ENCODE peak calls at places on chromosomes 4 and X, in six cellular contexts. One of them, this sample, is unnamed.

GRCh38 chr4:76704133-76704881 is 193.6 kb downstream of the SOWAHB start:
- DNase-seq in left lung: no peak
- DNase-seq in choroid plexus epithelial cell: peak; percentile 58
- DNase-seq in BE2C: no peak
- DNase-seq in colonic mucosa: peak; percentile 78
- DNase-seq in A549: no peak
- DNase-seq in this sample: no peak

GRCh38 chr4:16337936-16338335 is 111.7 kb upstream of the TAPT1 start:
- DNase-seq in choroid plexus epithelial cell: peak; percentile 5
- DNase-seq in A549: no peak
- DNase-seq in BE2C: no peak
- DNase-seq in colonic mucosa: no peak
- DNase-seq in left lung: no peak
- DNase-seq in this sample: no peak

GRCh38 chr4:137106287-137106686 is 426.0 kb downstream of the PCDH18 start:
- DNase-seq in A549: no peak
- DNase-seq in BE2C: no peak
- DNase-seq in choroid plexus epithelial cell: no peak
- DNase-seq in left lung: no peak
- DNase-seq in colonic mucosa: no peak
- DNase-seq in this sample: no peak

GRCh38 chrX:39736219-39737211 is 361.2 kb downstream of the BCOR start:
- DNase-seq in colonic mucosa: no peak
- DNase-seq in A549: peak; percentile 33
- DNase-seq in BE2C: peak; percentile 68
- DNase-seq in choroid plexus epithelial cell: peak; percentile 54
- DNase-seq in left lung: peak; percentile 83
- DNase-seq in this sample: no peak

GRCh38 chr4:113278324-113278934 is 229.0 kb downstream of the ANK2 start:
- DNase-seq in BE2C: peak; percentile 80
- DNase-seq in choroid plexus epithelial cell: peak; percentile 90
- DNase-seq in A549: peak; percentile 50
- DNase-seq in colonic mucosa: peak; percentile 64
- DNase-seq in left lung: no peak
- DNase-seq in this sample: no peak

GRCh38 chr4:75834095-75834771 is 68.0 kb downstream of the PPEF2 start:
- DNase-seq in left lung: no peak
- DNase-seq in BE2C: no peak
- DNase-seq in A549: no peak
- DNase-seq in choroid plexus epithelial cell: no peak
- DNase-seq in colonic mucosa: no peak
- DNase-seq in this sample: no peak

GRCh38 chrX:1902901-1903379 is 288.1 kb downstream of the ASMT start:
- DNase-seq in colonic mucosa: no peak
- DNase-seq in A549: peak; percentile 35
- DNase-seq in choroid plexus epithelial cell: no peak
- DNase-seq in left lung: no peak
- DNase-seq in BE2C: no peak
- DNase-seq in this sample: no peak

GRCh38 chrX:103550415-103551051 is 31.2 kb upstream of the RAB40A start:
- DNase-seq in A549: no peak
- DNase-seq in choroid plexus epithelial cell: no peak
- DNase-seq in left lung: no peak
- DNase-seq in BE2C: no peak
- DNase-seq in colonic mucosa: no peak
- DNase-seq in this sample: no peak

GRCh38 chr4:121950212-121950679 is 1.6 kb downstream of the TRPC3 start:
- DNase-seq in A549: peak; percentile 54
- DNase-seq in colonic mucosa: peak; percentile 87
- DNase-seq in BE2C: peak; percentile 84
- DNase-seq in left lung: peak; percentile 92
- DNase-seq in choroid plexus epithelial cell: peak; percentile 70
- DNase-seq in this sample: peak; percentile 90

GRCh38 chr4:142567620-142568451 is 278.3 kb downstream of the INPP4B start:
- DNase-seq in colonic mucosa: peak; percentile 63
- DNase-seq in BE2C: no peak
- DNase-seq in A549: no peak
- DNase-seq in choroid plexus epithelial cell: peak; percentile 28
- DNase-seq in left lung: no peak
- DNase-seq in this sample: no peak

GRCh38 chrX:30863969-30864368 is 25.1 kb downstream of the TAB3 start:
- DNase-seq in BE2C: no peak
- DNase-seq in choroid plexus epithelial cell: no peak
- DNase-seq in colonic mucosa: no peak
- DNase-seq in left lung: no peak
- DNase-seq in A549: no peak
- DNase-seq in this sample: no peak

GRCh38 chr4:56871357-56871993 is 36.2 kb upstream of the REST start:
- DNase-seq in BE2C: peak; percentile 24
- DNase-seq in left lung: no peak
- DNase-seq in A549: no peak
- DNase-seq in colonic mucosa: no peak
- DNase-seq in choroid plexus epithelial cell: peak; percentile 14
- DNase-seq in this sample: no peak

GRCh38 chrX:39854772-39855747 is 242.7 kb downstream of the BCOR start:
- DNase-seq in BE2C: no peak
- DNase-seq in left lung: no peak
- DNase-seq in colonic mucosa: no peak
- DNase-seq in choroid plexus epithelial cell: no peak
- DNase-seq in A549: no peak
- DNase-seq in this sample: no peak

GRCh38 chr4:184826315-184827266 is 823 bp upstream of the ACSL1 start:
- DNase-seq in left lung: peak; percentile 89
- DNase-seq in A549: no peak
- DNase-seq in BE2C: no peak
- DNase-seq in colonic mucosa: peak; percentile 44
- DNase-seq in choroid plexus epithelial cell: no peak
- DNase-seq in this sample: no peak

DNA sequence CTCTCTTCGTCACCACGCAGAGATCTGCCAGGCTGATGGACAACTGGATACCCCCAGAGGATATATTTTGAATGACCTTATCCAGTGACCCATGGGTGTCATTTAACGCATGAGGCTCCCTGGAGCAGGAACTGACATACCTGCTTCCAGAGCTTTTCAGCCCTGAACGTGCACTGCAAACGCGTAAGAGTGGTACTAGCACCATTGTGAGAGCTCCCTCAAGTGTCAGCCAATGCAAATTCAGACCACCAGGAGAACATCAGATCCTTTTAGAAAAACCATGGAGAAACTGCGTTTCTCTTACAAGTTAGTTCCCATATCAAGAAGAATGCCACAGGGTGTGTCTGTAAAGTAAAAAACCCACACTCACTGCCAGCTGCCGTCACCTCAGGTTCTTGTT is 7.3 kb downstream of the TREX2 start:
- DNase-seq in BE2C: no peak
- DNase-seq in left lung: no peak
- DNase-seq in choroid plexus epithelial cell: peak; percentile 61
- DNase-seq in A549: no peak
- DNase-seq in colonic mucosa: no peak
- DNase-seq in this sample: no peak
- TF ChIP-seq CTCF in BE2C: peak; percentile 55
- TF ChIP-seq CTCF in left lung: no peak
- TF ChIP-seq CTCF in choroid plexus epithelial cell: peak; percentile 64
- TF ChIP-seq CTCF in A549: peak; percentile 27
- TF ChIP-seq CTCF in colonic mucosa: no peak
- TF ChIP-seq CTCF in this sample: peak; percentile 47

DNA sequence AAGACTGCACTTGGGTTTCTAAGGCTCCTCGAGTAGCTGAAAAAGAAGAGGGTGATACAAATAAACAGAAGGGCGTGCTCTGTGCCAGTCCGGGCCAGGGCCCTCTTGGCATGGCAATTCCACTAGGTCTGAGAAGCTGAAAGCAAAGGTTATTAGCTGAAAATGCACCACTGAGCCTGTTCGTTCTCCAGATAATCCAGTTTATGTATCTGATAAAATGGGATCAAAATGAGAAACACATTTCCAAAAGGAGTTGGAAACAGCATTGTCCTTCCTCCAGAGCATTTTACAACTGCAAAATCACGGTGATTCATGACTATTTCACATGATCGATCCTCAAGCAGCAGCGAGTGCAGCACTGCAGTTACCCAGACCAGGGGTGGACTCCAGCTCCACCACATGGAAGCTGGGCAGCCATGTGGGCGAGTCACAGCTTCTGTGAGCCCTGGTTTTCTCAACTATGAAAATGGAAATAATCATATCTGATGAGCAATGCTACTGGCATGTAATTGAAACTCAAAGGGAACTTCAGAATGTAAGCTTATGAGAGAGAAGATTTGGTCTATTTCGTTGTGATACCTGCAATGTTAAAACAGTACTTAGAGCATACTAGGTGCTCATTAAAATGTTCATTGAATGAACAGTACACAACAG is 78.7 kb upstream of the MSX1 start:
- DNase-seq in BE2C: peak; percentile 31
- DNase-seq in left lung: no peak
- DNase-seq in choroid plexus epithelial cell: peak; percentile 79
- DNase-seq in A549: no peak
- DNase-seq in colonic mucosa: no peak
- DNase-seq in this sample: no peak
- TF ChIP-seq CTCF in BE2C: no peak
- TF ChIP-seq CTCF in left lung: no peak
- TF ChIP-seq CTCF in choroid plexus epithelial cell: peak; percentile 39
- TF ChIP-seq CTCF in A549: no peak
- TF ChIP-seq CTCF in colonic mucosa: no peak
- TF ChIP-seq CTCF in this sample: no peak

GRCh38 chr4:52585379-52585778 is 73.7 kb downstream of the USP46 start:
- DNase-seq in left lung: no peak
- DNase-seq in A549: no peak
- DNase-seq in BE2C: no peak
- DNase-seq in choroid plexus epithelial cell: no peak
- DNase-seq in colonic mucosa: no peak
- DNase-seq in this sample: no peak

GRCh38 chr4:52588771-52589591 is 70.1 kb downstream of the USP46 start:
- DNase-seq in choroid plexus epithelial cell: peak; percentile 96
- DNase-seq in BE2C: no peak
- DNase-seq in A549: no peak
- DNase-seq in colonic mucosa: no peak
- DNase-seq in left lung: no peak
- DNase-seq in this sample: no peak

GRCh38 chr4:52586069-52586468 is 73.0 kb downstream of the USP46 start:
- DNase-seq in A549: no peak
- DNase-seq in colonic mucosa: no peak
- DNase-seq in BE2C: no peak
- DNase-seq in choroid plexus epithelial cell: no peak
- DNase-seq in left lung: no peak
- DNase-seq in this sample: no peak

GRCh38 chr4:52592287-52592686 is 66.8 kb downstream of the USP46 start:
- DNase-seq in choroid plexus epithelial cell: no peak
- DNase-seq in BE2C: no peak
- DNase-seq in left lung: no peak
- DNase-seq in A549: no peak
- DNase-seq in colonic mucosa: no peak
- DNase-seq in this sample: no peak

GRCh38 chr4:52588097-52588496 is 71.0 kb downstream of the USP46 start:
- DNase-seq in choroid plexus epithelial cell: peak; percentile 41
- DNase-seq in colonic mucosa: no peak
- DNase-seq in BE2C: peak; percentile 53
- DNase-seq in left lung: no peak
- DNase-seq in A549: no peak
- DNase-seq in this sample: no peak
- TF ChIP-seq CTCF in choroid plexus epithelial cell: peak; percentile 61
- TF ChIP-seq CTCF in colonic mucosa: no peak
- TF ChIP-seq CTCF in BE2C: peak; percentile 73
- TF ChIP-seq CTCF in left lung: peak; percentile 32
- TF ChIP-seq CTCF in A549: peak; percentile 31
- TF ChIP-seq CTCF in this sample: peak; percentile 67

DNA sequence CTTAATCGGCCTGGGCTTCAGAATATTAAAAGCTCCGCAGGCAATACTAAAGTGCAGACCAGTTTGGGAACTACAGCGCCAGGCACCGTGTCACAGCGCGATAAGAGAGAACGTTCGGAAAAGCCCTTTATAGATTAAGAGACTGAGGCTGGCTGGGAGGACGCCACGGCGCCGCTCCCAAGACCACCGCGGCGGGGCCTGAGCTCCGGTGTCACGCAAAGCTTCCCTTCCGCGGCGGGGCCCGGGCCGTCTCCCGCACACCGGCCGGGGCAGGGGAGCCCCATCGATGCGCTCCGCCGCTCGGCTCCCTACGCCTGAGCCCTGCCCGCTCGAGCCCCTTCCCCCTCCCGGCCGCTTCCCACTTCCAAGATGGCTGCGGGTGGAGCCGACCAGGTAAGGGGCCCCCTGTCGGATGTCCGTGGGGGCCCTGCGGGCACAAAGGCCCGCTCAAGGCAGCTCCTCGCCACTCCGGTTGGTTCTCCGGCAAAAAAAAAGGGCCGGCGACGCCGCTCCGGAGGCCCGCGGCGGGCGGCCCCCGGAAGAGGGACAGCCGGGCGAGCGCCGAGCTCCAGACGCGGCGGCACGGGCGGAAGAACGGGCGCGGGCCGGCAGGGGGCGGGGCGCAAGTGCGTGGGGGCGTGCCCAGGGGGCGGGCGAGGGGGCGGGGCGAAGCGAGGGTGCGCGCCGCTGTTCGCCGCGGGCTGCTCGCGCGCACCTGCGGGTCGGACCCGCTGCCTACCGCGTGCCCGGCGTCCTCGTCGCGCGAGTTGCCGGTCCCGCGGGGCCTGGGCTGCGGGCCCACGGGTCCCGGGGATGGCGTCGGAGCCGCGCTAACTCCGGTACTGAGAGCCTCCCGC is at the start of gene TBC1D14:
- DNase-seq in BE2C: peak; percentile 90
- DNase-seq in left lung: peak; percentile 97
- DNase-seq in choroid plexus epithelial cell: peak; percentile 88
- DNase-seq in colonic mucosa: peak; percentile 86
- DNase-seq in A549: peak; percentile 73
- DNase-seq in this sample: peak; percentile 91
- TF ChIP-seq CTCF in BE2C: peak; percentile 11
- TF ChIP-seq CTCF in left lung: no peak
- TF ChIP-seq CTCF in choroid plexus epithelial cell: no peak
- TF ChIP-seq CTCF in colonic mucosa: no peak
- TF ChIP-seq CTCF in A549: no peak
- TF ChIP-seq CTCF in this sample: peak; percentile 48

GRCh38 chr4:10593130-10593529 is 91.4 kb downstream of the CLNK start:
- DNase-seq in BE2C: no peak
- DNase-seq in choroid plexus epithelial cell: peak; percentile 7
- DNase-seq in A549: no peak
- DNase-seq in colonic mucosa: no peak
- DNase-seq in left lung: no peak
- DNase-seq in this sample: no peak
- TF ChIP-seq CTCF in BE2C: no peak
- TF ChIP-seq CTCF in choroid plexus epithelial cell: peak; percentile 24
- TF ChIP-seq CTCF in A549: no peak
- TF ChIP-seq CTCF in colonic mucosa: no peak
- TF ChIP-seq CTCF in left lung: no peak
- TF ChIP-seq CTCF in this sample: no peak

DNA sequence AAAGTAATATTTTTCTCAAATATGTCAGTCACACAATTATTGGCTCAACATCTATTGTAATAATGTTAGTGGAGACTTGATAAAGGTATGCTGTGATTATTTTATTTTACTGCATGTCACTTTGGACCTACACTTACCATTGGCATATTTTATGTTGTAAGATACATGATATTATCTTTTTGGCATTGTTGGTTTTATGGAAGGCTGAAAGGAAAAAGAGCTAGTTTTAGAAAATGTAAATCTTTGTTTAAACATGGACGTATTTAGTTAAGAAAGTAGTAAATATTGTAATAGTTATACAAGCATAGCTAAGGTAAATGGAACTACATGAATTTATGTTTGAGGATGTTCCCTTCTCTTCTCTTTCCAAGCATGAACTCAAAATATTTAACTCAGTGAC is 1399.3 kb downstream of the STIM2 start:
- DNase-seq in A549: no peak
- DNase-seq in left lung: no peak
- DNase-seq in colonic mucosa: no peak
- DNase-seq in choroid plexus epithelial cell: no peak
- DNase-seq in BE2C: no peak
- DNase-seq in this sample: no peak
- TF ChIP-seq CTCF in A549: no peak
- TF ChIP-seq CTCF in left lung: no peak
- TF ChIP-seq CTCF in colonic mucosa: no peak
- TF ChIP-seq CTCF in choroid plexus epithelial cell: no peak
- TF ChIP-seq CTCF in BE2C: no peak
- TF ChIP-seq CTCF in this sample: no peak

GRCh38 chr4:109815151-109816081 is at the start of gene GAR1:
- DNase-seq in A549: peak; percentile 85
- DNase-seq in choroid plexus epithelial cell: peak; percentile 95
- DNase-seq in BE2C: peak; percentile 85
- DNase-seq in left lung: peak; percentile 94
- DNase-seq in colonic mucosa: peak; percentile 96
- DNase-seq in this sample: peak; percentile 87
- TF ChIP-seq CTCF in A549: no peak
- TF ChIP-seq CTCF in choroid plexus epithelial cell: no peak
- TF ChIP-seq CTCF in BE2C: no peak
- TF ChIP-seq CTCF in left lung: no peak
- TF ChIP-seq CTCF in colonic mucosa: no peak
- TF ChIP-seq CTCF in this sample: peak; percentile 30

This sample was measured in type B pancreatic cell.